ENCODE peak calls at places on chromosomes 13 and 19, in six cellular contexts. One of them, this sample, is unnamed.

GRCh38 chr19:15381864-15382263 is 2.3 kb upstream of the AKAP8 start:
- DNase-seq in IMR-90: no peak
- DNase-seq in colonic mucosa: no peak
- DNase-seq in tibial artery: no peak
- DNase-seq in neuronal stem cell: no peak
- DNase-seq in psoas muscle: peak; percentile 11
- DNase-seq in this sample: no peak

GRCh38 chr13:25286308-25286968 is 850 bp downstream of the MTMR6 start:
- DNase-seq in IMR-90: peak; percentile 58
- DNase-seq in colonic mucosa: peak; percentile 46
- DNase-seq in tibial artery: no peak
- DNase-seq in neuronal stem cell: peak; percentile 5
- DNase-seq in psoas muscle: no peak
- DNase-seq in this sample: peak; percentile 51

GRCh38 chr13:87274209-87274819 is 396.9 kb upstream of the SLITRK5 start:
- DNase-seq in IMR-90: peak; percentile 47
- DNase-seq in colonic mucosa: peak; percentile 21
- DNase-seq in tibial artery: no peak
- DNase-seq in neuronal stem cell: peak; percentile 60
- DNase-seq in psoas muscle: no peak
- DNase-seq in this sample: no peak

GRCh38 chr13:109628251-109628699 is 158.1 kb downstream of the IRS2 start:
- DNase-seq in IMR-90: peak; percentile 61
- DNase-seq in colonic mucosa: no peak
- DNase-seq in tibial artery: no peak
- DNase-seq in neuronal stem cell: no peak
- DNase-seq in psoas muscle: no peak
- DNase-seq in this sample: no peak

GRCh38 chr19:35444735-35445134 is 3.3 kb upstream of the FFAR2 start:
- DNase-seq in IMR-90: no peak
- DNase-seq in colonic mucosa: no peak
- DNase-seq in tibial artery: no peak
- DNase-seq in neuronal stem cell: no peak
- DNase-seq in psoas muscle: no peak
- DNase-seq in this sample: no peak

GRCh38 chr19:46890423-46891170 is 29.8 kb downstream of the ARHGAP35 start:
- DNase-seq in IMR-90: peak; percentile 92
- DNase-seq in colonic mucosa: peak; percentile 45
- DNase-seq in tibial artery: no peak
- DNase-seq in neuronal stem cell: no peak
- DNase-seq in psoas muscle: no peak
- DNase-seq in this sample: no peak

GRCh38 chr13:47656651-47657050 is 344.4 kb downstream of the SUCLA2 start:
- DNase-seq in IMR-90: no peak
- DNase-seq in colonic mucosa: no peak
- DNase-seq in tibial artery: no peak
- DNase-seq in neuronal stem cell: no peak
- DNase-seq in psoas muscle: no peak
- DNase-seq in this sample: no peak

GRCh38 chr13:23656637-23657036 is 86.4 kb downstream of the TNFRSF19 start:
- DNase-seq in IMR-90: peak; percentile 98
- DNase-seq in colonic mucosa: no peak
- DNase-seq in tibial artery: no peak
- DNase-seq in neuronal stem cell: no peak
- DNase-seq in psoas muscle: no peak
- DNase-seq in this sample: no peak

DNA sequence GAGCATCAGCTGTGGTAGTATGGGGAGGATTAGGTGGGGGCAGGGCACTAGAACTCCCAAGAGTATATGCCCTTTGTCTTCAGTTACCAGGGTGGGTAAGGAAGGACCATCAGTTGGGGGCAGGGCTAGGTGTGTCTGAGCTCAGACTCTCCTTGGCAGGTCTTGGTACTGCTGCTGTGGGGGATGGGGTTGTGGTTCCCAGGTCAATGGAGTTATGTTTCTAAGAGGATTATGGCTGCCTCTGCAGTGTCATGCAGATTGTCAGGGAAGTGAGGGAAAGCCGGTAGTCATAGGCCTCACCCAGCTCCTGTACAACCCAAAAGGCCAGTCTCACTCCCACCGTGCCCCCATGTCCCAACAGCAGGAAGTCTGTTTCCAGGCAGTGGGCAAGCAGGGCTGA is 8.8 kb upstream of the ZNF578 start:
- DNase-seq in IMR-90: no peak
- DNase-seq in colonic mucosa: no peak
- DNase-seq in tibial artery: no peak
- DNase-seq in neuronal stem cell: no peak
- DNase-seq in psoas muscle: no peak
- DNase-seq in this sample: no peak
- H3K9me3 ChIP-seq in IMR-90: peaks cover 15% of the 10 kb centered on the region
- H3K9me3 ChIP-seq in colonic mucosa: no peaks in the 10 kb centered on the region
- H3K9me3 ChIP-seq in tibial artery: peaks cover 37% of the 10 kb centered on the region
- H3K9me3 ChIP-seq in neuronal stem cell: peaks cover 9% of the 10 kb centered on the region
- H3K9me3 ChIP-seq in psoas muscle: peaks cover 29% of the 10 kb centered on the region
- H3K9me3 ChIP-seq in this sample: peaks cover 95% of the 10 kb centered on the region

GRCh38 chr19:29118384-29118783 is 94.6 kb downstream of the UQCRFS1 start:
- DNase-seq in IMR-90: no peak
- DNase-seq in colonic mucosa: no peak
- DNase-seq in tibial artery: peak; percentile 50
- DNase-seq in neuronal stem cell: no peak
- DNase-seq in psoas muscle: no peak
- DNase-seq in this sample: no peak

GRCh38 chr19:29121684-29122083 is 91.3 kb downstream of the UQCRFS1 start:
- DNase-seq in IMR-90: no peak
- DNase-seq in colonic mucosa: no peak
- DNase-seq in tibial artery: peak; percentile 65
- DNase-seq in neuronal stem cell: no peak
- DNase-seq in psoas muscle: no peak
- DNase-seq in this sample: no peak

GRCh38 chr19:29119582-29119981 is 93.4 kb downstream of the UQCRFS1 start:
- DNase-seq in IMR-90: no peak
- DNase-seq in colonic mucosa: no peak
- DNase-seq in tibial artery: peak; percentile 21
- DNase-seq in neuronal stem cell: no peak
- DNase-seq in psoas muscle: no peak
- DNase-seq in this sample: no peak

GRCh38 chr19:29122185-29122584 is 90.8 kb downstream of the UQCRFS1 start:
- DNase-seq in IMR-90: no peak
- DNase-seq in colonic mucosa: no peak
- DNase-seq in tibial artery: peak; percentile 19
- DNase-seq in neuronal stem cell: no peak
- DNase-seq in psoas muscle: no peak
- DNase-seq in this sample: no peak

DNA sequence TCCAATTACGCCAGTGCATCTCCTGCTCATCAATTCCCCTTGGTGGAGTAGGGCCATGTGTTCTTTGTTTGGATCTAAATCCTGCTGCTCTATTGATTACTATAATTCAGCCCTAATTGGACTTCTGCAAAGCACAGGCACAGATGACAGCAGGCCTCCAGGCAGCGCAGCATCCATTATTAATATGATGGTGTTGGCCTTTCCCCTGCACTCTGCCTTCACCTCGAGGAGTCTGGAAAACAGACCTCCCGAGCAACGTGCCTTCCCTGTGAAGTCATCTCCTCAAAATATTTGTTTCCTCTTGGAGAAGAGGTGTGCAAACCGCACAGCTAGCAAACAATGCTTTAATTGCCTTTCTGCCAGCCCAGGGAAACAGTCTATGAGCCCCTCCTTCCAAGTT is 92.5 kb downstream of the UQCRFS1 start:
- DNase-seq in IMR-90: no peak
- DNase-seq in colonic mucosa: no peak
- DNase-seq in tibial artery: no peak
- DNase-seq in neuronal stem cell: no peak
- DNase-seq in psoas muscle: no peak
- DNase-seq in this sample: no peak
- H3K9me3 ChIP-seq in IMR-90: peaks cover 2% of the 10 kb centered on the region
- H3K9me3 ChIP-seq in colonic mucosa: no peaks in the 10 kb centered on the region
- H3K9me3 ChIP-seq in tibial artery: no peaks in the 10 kb centered on the region
- H3K9me3 ChIP-seq in neuronal stem cell: peaks cover 1% of the 10 kb centered on the region
- H3K9me3 ChIP-seq in psoas muscle: no peaks in the 10 kb centered on the region
- H3K9me3 ChIP-seq in this sample: peaks cover 7% of the 10 kb centered on the region

GRCh38 chr13:89568746-89569145 is 1778.7 kb upstream of the MIR17HG start:
- DNase-seq in IMR-90: no peak
- DNase-seq in colonic mucosa: no peak
- DNase-seq in tibial artery: no peak
- DNase-seq in neuronal stem cell: no peak
- DNase-seq in psoas muscle: no peak
- DNase-seq in this sample: no peak
- H3K9me3 ChIP-seq in IMR-90: no peaks in the 10 kb centered on the region
- H3K9me3 ChIP-seq in colonic mucosa: no peaks in the 10 kb centered on the region
- H3K9me3 ChIP-seq in tibial artery: no peaks in the 10 kb centered on the region
- H3K9me3 ChIP-seq in neuronal stem cell: no peaks in the 10 kb centered on the region
- H3K9me3 ChIP-seq in psoas muscle: no peaks in the 10 kb centered on the region
- H3K9me3 ChIP-seq in this sample: peaks cover 3% of the 10 kb centered on the region

GRCh38 chr13:113750554-113751399 is 8.2 kb upstream of the TMEM255B start:
- DNase-seq in IMR-90: no peak
- DNase-seq in colonic mucosa: no peak
- DNase-seq in tibial artery: no peak
- DNase-seq in neuronal stem cell: no peak
- DNase-seq in psoas muscle: no peak
- DNase-seq in this sample: peak; percentile 43
- H3K9me3 ChIP-seq in IMR-90: no peaks in the 10 kb centered on the region
- H3K9me3 ChIP-seq in colonic mucosa: no peaks in the 10 kb centered on the region
- H3K9me3 ChIP-seq in tibial artery: no peaks in the 10 kb centered on the region
- H3K9me3 ChIP-seq in neuronal stem cell: peaks cover 12% of the 10 kb centered on the region
- H3K9me3 ChIP-seq in psoas muscle: no peaks in the 10 kb centered on the region
- H3K9me3 ChIP-seq in this sample: no peaks in the 10 kb centered on the region